ENCODE peak calls at places on chromosome 5, in five cellular contexts. X, M, Q, G and C are unnamed samples.

GRCh38 chr5:73625905-73626811 is at the start of gene ARHGEF28:
- DNase-seq in X (peak), G (no peak), Q (peak), M (peak), C (peak)

GRCh38 chr5:91641730-91642350 is 258.7 kb upstream of the ARRDC3 start:
- DNase-seq in X (peak), Q (no peak), G (no peak), M (no peak), C (peak)

GRCh38 chr5:178323961-178324360 is 91.4 kb upstream of the PHYKPL start:
- DNase-seq in X (no peak), G (no peak), M (no peak), Q (no peak), C (no peak)

GRCh38 chr5:54603372-54603771 is 85.8 kb downstream of the SNX18 start:
- DNase-seq in X (no peak), G (no peak), M (no peak), Q (no peak), C (no peak)

GRCh38 chr5:14141764-14142163 is 1.4 kb upstream of the TRIO start:
- DNase-seq in Q (no peak), M (no peak), X (no peak), G (no peak), C (no peak)

GRCh38 chr5:73280821-73281746 is 108.1 kb downstream of the TMEM174 start:
- DNase-seq in M (no peak), G (no peak), Q (no peak), X (peak), C (no peak)

GRCh38 chr5:149956685-149957084 is 3.9 kb upstream of the SLC26A2 start:
- DNase-seq in X (no peak), M (no peak), G (no peak), Q (no peak), C (no peak)

GRCh38 chr5:114192108-114192507 is 169.8 kb upstream of the KCNN2 start:
- DNase-seq in G (no peak), Q (no peak), X (peak), M (no peak), C (no peak)

GRCh38 chr5:141880961-141881801 is 3.0 kb upstream of the PCDH1 start:
- DNase-seq in X (no peak), M (no peak), G (no peak), Q (peak), C (no peak)

GRCh38 chr5:179120421-179120861 is 60.3 kb downstream of the ZNF354C start:
- DNase-seq in Q (no peak), G (no peak), M (no peak), X (no peak), C (no peak)

GRCh38 chr5:9380108-9380507 is 165.8 kb downstream of the SEMA5A start:
- DNase-seq in M (no peak), G (peak), Q (no peak), X (no peak), C (no peak)

GRCh38 chr5:51378778-51379652 is 4.2 kb upstream of the ISL1 start:
- DNase-seq in M (peak), X (peak), Q (no peak), G (no peak), C (peak)

GRCh38 chr5:72378636-72379289 is 58.6 kb downstream of the PTCD2 start:
- DNase-seq in Q (no peak), G (peak), X (peak), M (no peak), C (no peak)

GRCh38 chr5:141866111-141866510 is 12.1 kb downstream of the PCDH1 start:
- DNase-seq in Q (no peak), G (peak), X (no peak), M (no peak), C (no peak)

GRCh38 chr5:83312672-83313071 is 158.9 kb upstream of the VCAN start:
- DNase-seq in M (no peak), G (no peak), Q (no peak), X (no peak), C (no peak)

GRCh38 chr5:65803699-65804426 is 81.9 kb downstream of the NLN start:
- DNase-seq in M (no peak), Q (no peak), X (peak), G (no peak), C (no peak)

GRCh38 chr5:134136221-134136631 is 21.7 kb downstream of the TCF7 start:
- DNase-seq in M (peak), X (no peak), Q (no peak), G (no peak), C (no peak)

GRCh38 chr5:157390179-157390923 is 69.7 kb upstream of the NIPAL4 start:
- DNase-seq in X (peak), G (no peak), Q (no peak), M (no peak), C (no peak)

GRCh38 chr5:1965860-1966396 is 83.2 kb upstream of the IRX4 start:
- DNase-seq in G (no peak), M (no peak), Q (no peak), X (no peak), C (no peak)

GRCh38 chr5:133403741-133404364 is 208.5 kb downstream of the FSTL4 start:
- DNase-seq in Q (peak), G (no peak), X (no peak), M (no peak), C (no peak)

GRCh38 chr5:44875661-44876250 is 67.0 kb downstream of the MRPS30 start:
- DNase-seq in G (no peak), X (peak), M (no peak), Q (no peak), C (no peak)

GRCh38 chr5:151751593-151751992 is 6.8 kb downstream of the ATOX1 start:
- DNase-seq in G (no peak), Q (no peak), X (no peak), M (no peak), C (no peak)

GRCh38 chr5:133041910-133042309 is 9.9 kb upstream of the HSPA4 start:
- DNase-seq in G (no peak), M (peak), Q (no peak), X (peak), C (no peak)

GRCh38 chr5:142825378-142826089 is 55.4 kb downstream of the ARHGAP26 start:
- DNase-seq in M (no peak), X (no peak), G (no peak), Q (no peak), C (no peak)

GRCh38 chr5:159435855-159436254 is 105.6 kb upstream of the IL12B start:
- DNase-seq in M (no peak), G (no peak), X (no peak), Q (no peak), C (no peak)

GRCh38 chr5:161900981-161901380 is 53.1 kb downstream of the GABRA1 start:
- DNase-seq in Q (no peak), M (no peak), X (no peak), G (no peak), C (no peak)

GRCh38 chr5:3531320-3531986 is 64.2 kb upstream of the IRX1 start:
- DNase-seq in G (no peak), X (no peak), Q (no peak), M (peak), C (no peak)

GRCh38 chr5:76402251-76402879 is 720 bp upstream of the IQGAP2 start:
- DNase-seq in G (peak), Q (no peak), X (no peak), M (peak), C (peak)

GRCh38 chr5:176132471-176133288 is 105.5 kb upstream of the SIMC1 start:
- DNase-seq in X (no peak), Q (peak), G (no peak), M (no peak), C (no peak)

GRCh38 chr5:80346055-80346454 is 26.3 kb downstream of the SPZ1 start:
- DNase-seq in X (peak), Q (no peak), G (peak), M (peak), C (no peak)

GRCh38 chr5:9707766-9708462 is 77.8 kb upstream of the TAS2R1 start:
- DNase-seq in X (peak), Q (no peak), M (no peak), G (no peak), C (no peak)

GRCh38 chr5:89816038-89816437 is 593.5 kb downstream of the CETN3 start:
- DNase-seq in Q (no peak), G (no peak), M (no peak), X (no peak), C (no peak)

GRCh38 chr5:124511791-124512190 is 234.6 kb downstream of the ZNF608 start:
- DNase-seq in X (no peak), Q (no peak), M (no peak), G (no peak), C (no peak)

GRCh38 chr5:59207416-59207815 is 624.5 kb downstream of the RAB3C start:
- DNase-seq in X (no peak), G (no peak), Q (no peak), M (no peak), C (no peak)

GRCh38 chr5:59206132-59206581 is 623.3 kb downstream of the RAB3C start:
- DNase-seq in G (no peak), Q (no peak), M (no peak), X (peak), C (no peak)

GRCh38 chr5:59212596-59212995 is 629.7 kb downstream of the RAB3C start:
- DNase-seq in X (no peak), G (no peak), M (no peak), Q (no peak), C (no peak)

GRCh38 chr5:59208468-59208867 is 625.6 kb downstream of the RAB3C start:
- DNase-seq in G (no peak), X (no peak), Q (no peak), M (no peak), C (no peak)

DNA sequence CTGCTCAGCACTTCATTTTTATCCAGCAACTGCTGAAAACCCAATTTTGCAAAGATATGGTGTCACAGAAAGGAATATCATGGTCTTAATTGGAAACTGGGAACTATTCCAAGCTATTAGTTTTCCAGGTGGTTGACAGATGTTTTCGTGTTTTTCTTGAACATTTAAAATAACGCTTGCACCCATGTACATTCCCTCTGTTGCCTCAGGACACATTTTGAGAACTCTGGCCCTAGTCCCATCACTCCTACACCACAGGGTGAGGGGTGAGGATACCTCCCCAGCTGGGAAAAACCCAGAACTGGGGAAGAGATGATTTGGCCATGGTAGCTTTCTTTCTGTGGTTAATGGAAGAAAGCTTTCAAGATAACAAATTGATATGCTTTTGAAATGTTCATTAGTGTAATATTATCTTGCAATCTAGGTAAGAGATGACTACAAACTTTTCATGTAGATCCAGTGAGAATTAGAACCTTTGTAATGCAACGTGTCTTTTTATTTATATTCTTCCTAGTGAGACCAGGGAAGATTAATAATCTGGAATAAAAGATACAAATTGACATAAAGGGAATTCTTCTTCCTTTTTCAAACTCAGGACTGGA is 627.0 kb downstream of the RAB3C start:
- DNase-seq in M (no peak), Q (no peak), X (no peak), G (no peak), C (no peak)
- H2AK5ac ChIP-seq in M (no peak), Q (no peak), X (no peak), G (no peak), C (no peak)

GRCh38 chr5:136098171-136098570 is 34.5 kb upstream of the SMAD5 start:
- DNase-seq in X (no peak), M (no peak), Q (no peak), G (peak), C (no peak)

GRCh38 chr5:136090319-136090718 is 42.3 kb upstream of the SMAD5 start:
- DNase-seq in G (no peak), Q (no peak), X (no peak), M (no peak), C (no peak)

GRCh38 chr5:136094189-136094912 is 38.3 kb upstream of the SMAD5 start:
- DNase-seq in G (no peak), M (no peak), Q (no peak), X (no peak), C (no peak)

GRCh38 chr5:136099870-136100269 is 32.8 kb upstream of the SMAD5 start:
- DNase-seq in G (no peak), M (no peak), Q (no peak), X (no peak), C (no peak)

GRCh38 chr5:136094913-136095641 is 37.6 kb upstream of the SMAD5 start:
- DNase-seq in M (peak), Q (no peak), X (no peak), G (no peak), C (no peak)
- H2BK12ac ChIP-seq in M (no peak), Q (no peak), X (no peak), G (no peak), C (no peak)

GRCh38 chr5:856531-857425 is 6.0 kb upstream of the ZDHHC11 start:
- DNase-seq in G (no peak), Q (no peak), X (no peak), M (no peak), C (no peak)
- H2BK5ac ChIP-seq in G (no peak), Q (peak), X (no peak), M (no peak), C (no peak)

GRCh38 chr5:56375011-56375410 is 141.9 kb upstream of the ANKRD55 start:
- DNase-seq in M (no peak), G (no peak), Q (no peak), X (no peak), C (no peak)

GRCh38 chr5:56366986-56367385 is 133.9 kb upstream of the ANKRD55 start:
- DNase-seq in G (peak), M (no peak), Q (no peak), X (no peak), C (no peak)

GRCh38 chr5:56367752-56368151 is 134.6 kb upstream of the ANKRD55 start:
- DNase-seq in Q (no peak), G (no peak), M (no peak), X (no peak), C (no peak)

GRCh38 chr5:56369333-56369947 is 136.3 kb upstream of the ANKRD55 start:
- DNase-seq in X (no peak), Q (no peak), G (no peak), M (no peak), C (no peak)
- H2AK5ac ChIP-seq in X (no peak), Q (no peak), G (peak), M (no peak), C (no peak)

GRCh38 chr5:55832446-55832845 is 18.7 kb upstream of the IL31RA start:
- DNase-seq in M (no peak), G (no peak), Q (no peak), X (no peak), C (no peak)

DNA sequence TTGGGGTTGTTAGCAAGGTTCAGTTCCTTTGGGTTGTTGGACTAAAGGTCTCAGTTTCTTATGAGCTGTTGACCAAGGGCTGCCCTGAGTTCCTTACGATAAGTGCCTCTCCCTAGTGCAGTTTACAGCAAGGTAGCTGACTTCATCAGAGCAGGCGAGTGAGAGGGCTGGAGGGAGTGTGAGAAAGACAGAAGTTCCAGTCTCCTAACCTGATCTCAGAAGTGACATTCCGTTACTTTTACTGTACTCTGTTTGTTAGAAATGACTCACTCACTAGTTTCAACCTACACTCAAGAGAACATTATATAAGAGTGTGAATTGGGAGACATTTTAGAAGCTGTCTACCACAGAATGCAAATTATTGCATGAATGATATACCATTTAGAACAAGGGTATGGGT is 21.2 kb upstream of the IL31RA start:
- DNase-seq in Q (no peak), M (no peak), G (no peak), X (no peak), C (no peak)
- H2BK12ac ChIP-seq in Q (no peak), M (no peak), G (no peak), X (no peak), C (no peak)

GRCh38 chr5:64015824-64016223 is 53.6 kb upstream of the HTR1A start:
- DNase-seq in X (no peak), Q (no peak), G (no peak), M (no peak), C (no peak)
- H2BK5ac ChIP-seq in X (no peak), Q (no peak), G (no peak), M (no peak), C (no peak)

GRCh38 chr5:177301503-177302165 is 1.9 kb downstream of the RAB24 start:
- DNase-seq in M (no peak), X (no peak), Q (no peak), G (peak), C (no peak)

GRCh38 chr5:177300971-177301370 is 2.5 kb downstream of the RAB24 start:
- DNase-seq in G (peak), X (peak), M (no peak), Q (no peak), C (no peak)

GRCh38 chr5:177303121-177303924 is at the start of the genes PRELID1 and RAB24:
- DNase-seq in M (peak), G (peak), Q (peak), X (peak), C (peak)

GRCh38 chr5:177303925-177304391 is 359 bp downstream of the PRELID1 start:
- DNase-seq in G (no peak), X (peak), M (no peak), Q (no peak), C (no peak)

DNA sequence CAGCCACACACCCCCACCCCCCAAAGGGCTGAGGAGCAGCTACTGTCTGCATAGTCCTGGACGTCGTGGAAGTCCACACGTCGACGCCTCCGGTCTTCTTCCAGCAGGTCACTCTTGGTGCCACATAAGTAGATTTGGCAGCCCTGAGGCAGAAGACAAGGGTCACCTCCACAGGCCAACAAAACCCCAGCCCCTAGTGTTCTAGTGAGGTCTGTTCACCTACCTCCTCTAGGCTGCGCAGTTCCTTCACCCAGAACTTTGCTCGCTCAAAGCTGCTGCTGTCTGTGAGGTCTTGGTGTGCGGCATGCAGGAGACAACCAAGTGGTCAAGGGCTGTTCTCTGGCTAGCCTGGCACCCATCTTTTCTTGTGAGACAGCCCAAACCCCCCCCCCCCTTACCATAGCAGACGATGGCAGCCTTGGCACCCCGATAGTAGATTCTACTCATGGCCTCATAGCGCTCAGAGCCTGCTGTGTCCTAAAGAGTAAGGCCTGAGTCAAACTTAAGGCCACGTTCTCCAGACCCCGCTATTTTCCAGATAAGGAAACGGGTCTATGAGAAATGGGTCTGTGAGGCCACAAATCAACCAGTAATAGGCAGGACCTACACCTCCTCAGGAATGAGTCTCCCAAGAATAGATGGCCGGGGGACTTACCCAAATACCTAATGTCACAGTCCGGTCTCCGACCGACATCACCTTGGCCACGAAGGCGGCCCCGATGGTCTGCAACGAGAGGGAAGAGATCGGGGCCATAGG is 987 bp downstream of the RAB24 start:
- DNase-seq in Q (no peak), M (peak), X (peak), G (peak), C (no peak)
- H2AK5ac ChIP-seq in Q (peak), M (no peak), X (no peak), G (no peak), C (peak)

DNA sequence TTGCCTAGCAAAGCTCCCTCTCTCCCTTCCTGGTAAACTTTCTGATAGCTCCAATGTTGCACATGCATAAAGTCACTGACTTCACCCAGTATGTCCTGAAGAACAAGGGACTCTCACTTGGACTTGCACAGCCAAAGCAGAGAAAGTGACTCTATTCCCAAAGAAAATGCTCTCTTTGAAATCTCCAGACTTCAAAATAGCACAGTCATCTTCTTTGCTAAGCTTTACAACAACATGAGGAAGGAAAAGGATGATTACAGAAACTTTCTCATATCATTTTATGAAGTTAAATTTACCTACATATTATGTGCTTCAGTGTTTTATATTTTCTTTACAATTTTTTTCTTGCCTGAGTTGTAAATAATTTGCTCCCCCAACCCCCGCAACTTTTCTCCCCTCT is 264.6 kb downstream of the PJA2 start:
- DNase-seq in G (no peak), Q (no peak), X (no peak), M (no peak), C (no peak)
- H2BK12ac ChIP-seq in G (no peak), Q (no peak), X (no peak), M (no peak), C (no peak)